ENCODE peak calls at places on chromosomes 13 and 19, in five cellular contexts. H is spleen, E is tibial nerve, Q is right lobe of liver, W is gastrocnemius medialis. P is an unnamed sample.

GRCh38 chr19:18774107-18774506 is 17.0 kb downstream of the COMP start:
- DNase-seq in H (no peak), E (no peak), W (no peak), Q (no peak), P (no peak)

GRCh38 chr19:17333611-17334413 is 843 bp downstream of the ANO8 start:
- DNase-seq in H (peak), W (no peak), Q (no peak), E (no peak), P (peak)

GRCh38 chr19:1942934-1943555 is 2.1 kb downstream of the CSNK1G2 start:
- DNase-seq in Q (no peak), H (no peak), E (no peak), W (no peak), P (no peak)

GRCh38 chr13:98482476-98483444 is 94.1 kb downstream of the STK24 start:
- DNase-seq in W (peak), E (peak), Q (peak), H (no peak), P (peak)

GRCh38 chr13:37109080-37109678 is 3.7 kb upstream of the CSNK1A1L start:
- DNase-seq in H (no peak), Q (no peak), E (peak), W (no peak), P (no peak)

GRCh38 chr19:17779281-17779930 is 15.5 kb upstream of the B3GNT3 start:
- DNase-seq in E (peak), Q (peak), W (peak), H (peak), P (no peak)

GRCh38 chr19:14114854-14115253 is 2.7 kb downstream of the PRKACA start:
- DNase-seq in W (no peak), E (no peak), Q (peak), H (peak), P (no peak)

GRCh38 chr13:39612023-39612637 is 9.1 kb upstream of the LHFPL6 start:
- DNase-seq in H (no peak), W (peak), E (peak), Q (peak), P (no peak)

GRCh38 chr19:17329061-17329767 is 5.4 kb downstream of the ANO8 start:
- DNase-seq in W (no peak), Q (no peak), E (no peak), H (no peak), P (no peak)

GRCh38 chr13:82447452-82448030 is 1434.7 kb downstream of the SLITRK1 start:
- DNase-seq in H (no peak), E (no peak), W (no peak), Q (no peak), P (no peak)

GRCh38 chr19:33705090-33705847 is 83.5 kb downstream of the CHST8 start:
- DNase-seq in E (no peak), W (no peak), Q (no peak), H (peak), P (no peak)

GRCh38 chr19:49570138-49570856 is 10.1 kb downstream of the NOSIP start:
- DNase-seq in H (no peak), Q (no peak), E (peak), W (no peak), P (peak)

GRCh38 chr19:20926796-20927195 is 3.7 kb downstream of the ZNF85 start:
- DNase-seq in Q (no peak), H (no peak), E (no peak), W (no peak), P (no peak)

GRCh38 chr19:2269244-2270156 is 12.5 kb downstream of the PEAK3 start:
- DNase-seq in H (peak), Q (peak), E (peak), W (peak), P (peak)

GRCh38 chr13:34165158-34165557 is 347.2 kb downstream of the RFC3 start:
- DNase-seq in E (no peak), H (no peak), Q (no peak), W (no peak), P (no peak)

GRCh38 chr13:109779074-109779473 is 7.3 kb downstream of the IRS2 start:
- DNase-seq in W (no peak), H (no peak), E (no peak), Q (no peak), P (no peak)

GRCh38 chr19:13015361-13016231 is 20.3 kb downstream of the NFIX start:
- DNase-seq in E (no peak), Q (no peak), W (no peak), H (no peak), P (no peak)

GRCh38 chr19:56116606-56117005 is 4.5 kb downstream of the ZNF787 start:
- DNase-seq in E (no peak), Q (no peak), W (no peak), H (no peak), P (no peak)

GRCh38 chr19:7083076-7083956 is 13.8 kb downstream of the ZNF557 start:
- DNase-seq in H (no peak), Q (no peak), W (no peak), E (no peak), P (no peak)

GRCh38 chr13:75762066-75762937 is 126.2 kb downstream of the LMO7 start:
- DNase-seq in H (no peak), Q (no peak), W (no peak), E (no peak), P (no peak)
- TF ChIP-seq POLR2A in H (no peak), Q (no peak), W (no peak), E (no peak), P (no peak)

DNA sequence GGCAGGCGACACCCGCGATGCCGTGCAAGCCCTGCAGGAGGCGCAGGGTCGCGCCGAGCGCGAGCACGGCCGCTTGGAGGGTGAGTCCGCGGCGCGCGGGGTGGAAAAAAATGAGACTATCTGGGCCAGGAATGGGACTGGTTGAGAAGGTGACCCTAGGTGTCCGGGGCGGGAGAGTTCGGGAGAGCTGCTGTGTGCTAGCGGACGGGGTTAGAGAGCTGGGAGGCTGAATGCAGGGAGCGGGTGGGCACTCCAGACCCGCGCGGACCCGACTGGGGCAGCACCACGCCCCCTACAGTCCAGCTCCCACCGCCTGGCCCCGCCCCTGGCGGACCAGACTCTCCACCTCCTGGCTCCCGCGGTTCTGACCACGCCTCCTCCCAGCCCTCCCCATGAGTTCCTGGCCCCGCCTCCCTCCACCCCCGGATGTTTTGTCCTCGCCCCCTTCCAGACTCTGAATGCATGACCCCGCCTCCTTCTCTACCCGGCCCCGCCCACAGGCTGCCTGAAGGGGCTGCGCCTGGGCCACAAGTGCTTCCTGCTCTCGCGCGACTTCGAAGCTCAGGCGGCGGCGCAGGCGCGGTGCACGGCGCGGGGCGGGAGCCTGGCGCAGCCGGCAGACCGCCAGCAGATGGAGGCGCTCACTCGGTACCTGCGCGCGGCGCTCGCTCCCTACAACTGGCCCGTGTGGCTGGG is 1.5 kb downstream of the CLEC11A start:
- DNase-seq in W (peak), E (peak), H (peak), Q (peak), P (peak)
- TF ChIP-seq POLR2A in W (peak), E (peak), H (no peak), Q (peak), P (peak)

GRCh38 chr19:58563034-58563573 is 4.7 kb upstream of the UBE2M start:
- DNase-seq in E (no peak), H (peak), Q (no peak), W (no peak), P (no peak)

GRCh38 chr19:58561373-58562125 is 3.1 kb upstream of the UBE2M start:
- DNase-seq in E (no peak), W (no peak), Q (no peak), H (peak), P (no peak)

GRCh38 chr19:58560921-58561320 is 2.5 kb upstream of the UBE2M start:
- DNase-seq in E (no peak), H (peak), W (no peak), Q (peak), P (no peak)

GRCh38 chr19:58563823-58564222 is 5.4 kb upstream of the UBE2M start:
- DNase-seq in E (no peak), Q (no peak), H (no peak), W (no peak), P (no peak)

GRCh38 chr19:58562126-58563033 is 4.0 kb upstream of the UBE2M start:
- DNase-seq in Q (peak), W (no peak), E (no peak), H (peak), P (no peak)
- TF ChIP-seq POLR2A in Q (no peak), W (no peak), E (no peak), H (no peak), P (peak)

GRCh38 chr19:677601-678380 is 1.6 kb downstream of the FSTL3 start:
- DNase-seq in W (no peak), Q (peak), E (no peak), H (no peak), P (peak)

GRCh38 chr19:676007-676342 is 217 bp upstream of the FSTL3 start:
- DNase-seq in Q (no peak), E (no peak), W (no peak), H (no peak), P (no peak)

GRCh38 chr19:677201-677600 is 1.0 kb downstream of the FSTL3 start:
- DNase-seq in E (peak), H (no peak), Q (peak), W (no peak), P (peak)

GRCh38 chr19:674282-675151 is 1.7 kb upstream of the FSTL3 start:
- DNase-seq in H (no peak), E (no peak), W (no peak), Q (no peak), P (no peak)

GRCh38 chr19:676343-677105 is at the start of gene FSTL3:
- DNase-seq in Q (peak), H (no peak), E (no peak), W (no peak), P (no peak)
- TF ChIP-seq POLR2A in Q (peak), H (no peak), E (peak), W (peak), P (peak)